ENCODE peak calls at places on chromosomes 7 and 10, in four cellular contexts. One of them, this sample, is unnamed.

GRCh38 chr7:106870983-106871410 is 5.9 kb downstream of the PIK3CG start:
- DNase-seq in right lobe of liver: no peak
- DNase-seq in A549: no peak
- DNase-seq in tibial nerve: no peak
- DNase-seq in this sample: no peak

GRCh38 chr10:69057261-69057950 is 30.5 kb upstream of the SRGN start:
- DNase-seq in tibial nerve: no peak
- DNase-seq in A549: no peak
- DNase-seq in right lobe of liver: peak
- DNase-seq in this sample: no peak

GRCh38 chr7:122429926-122430325 is 125.4 kb upstream of the FEZF1 start:
- DNase-seq in right lobe of liver: no peak
- DNase-seq in tibial nerve: no peak
- DNase-seq in A549: no peak
- DNase-seq in this sample: no peak

GRCh38 chr7:20892776-20893175 is 106.1 kb upstream of the SP8 start:
- DNase-seq in A549: no peak
- DNase-seq in right lobe of liver: no peak
- DNase-seq in tibial nerve: no peak
- DNase-seq in this sample: no peak

GRCh38 chr10:6721480-6721879 is 141.4 kb upstream of the PRKCQ start:
- DNase-seq in right lobe of liver: no peak
- DNase-seq in A549: peak
- DNase-seq in tibial nerve: peak
- DNase-seq in this sample: peak

GRCh38 chr7:78828317-78828716 is 625.1 kb downstream of the MAGI2 start:
- DNase-seq in right lobe of liver: no peak
- DNase-seq in A549: no peak
- DNase-seq in tibial nerve: no peak
- DNase-seq in this sample: no peak

GRCh38 chr7:78140109-78140508 is 341.5 kb downstream of the PHTF2 start:
- DNase-seq in right lobe of liver: no peak
- DNase-seq in tibial nerve: no peak
- DNase-seq in A549: no peak
- DNase-seq in this sample: no peak

GRCh38 chr10:69958232-69958902 is 94.3 kb upstream of the MACROH2A2 start:
- DNase-seq in A549: peak
- DNase-seq in right lobe of liver: no peak
- DNase-seq in tibial nerve: no peak
- DNase-seq in this sample: peak

GRCh38 chr7:42189535-42189934 is 47.5 kb downstream of the GLI3 start:
- DNase-seq in tibial nerve: no peak
- DNase-seq in right lobe of liver: no peak
- DNase-seq in A549: no peak
- DNase-seq in this sample: no peak

GRCh38 chr10:123149568-123150228 is 1.8 kb downstream of the HMX2 start:
- DNase-seq in right lobe of liver: no peak
- DNase-seq in tibial nerve: no peak
- DNase-seq in A549: no peak
- DNase-seq in this sample: no peak

GRCh38 chr10:103287992-103288391 is 11.1 kb downstream of the INA start:
- DNase-seq in A549: no peak
- DNase-seq in tibial nerve: no peak
- DNase-seq in right lobe of liver: peak
- DNase-seq in this sample: no peak

GRCh38 chr10:64271983-64272382 is 750.8 kb downstream of the REEP3 start:
- DNase-seq in A549: no peak
- DNase-seq in right lobe of liver: no peak
- DNase-seq in tibial nerve: no peak
- DNase-seq in this sample: peak

GRCh38 chr10:53580465-53580864 is 807.9 kb upstream of the MBL2 start:
- DNase-seq in A549: no peak
- DNase-seq in right lobe of liver: no peak
- DNase-seq in tibial nerve: no peak
- DNase-seq in this sample: no peak

GRCh38 chr7:22549667-22550513 is 49.9 kb upstream of the STEAP1B start:
- DNase-seq in A549: no peak
- DNase-seq in tibial nerve: no peak
- DNase-seq in right lobe of liver: no peak
- DNase-seq in this sample: no peak

GRCh38 chr7:36115448-36116321 is 37.4 kb upstream of the EEPD1 start:
- DNase-seq in A549: peak
- DNase-seq in right lobe of liver: peak
- DNase-seq in tibial nerve: peak
- DNase-seq in this sample: peak

GRCh38 chr7:51316666-51317581 is at the start of gene COBL:
- DNase-seq in A549: peak
- DNase-seq in right lobe of liver: peak
- DNase-seq in tibial nerve: no peak
- DNase-seq in this sample: no peak

GRCh38 chr10:107631876-107632275 is 467.4 kb upstream of the SORCS1 start:
- DNase-seq in tibial nerve: no peak
- DNase-seq in right lobe of liver: no peak
- DNase-seq in A549: no peak
- DNase-seq in this sample: no peak

GRCh38 chr10:675532-675931 is 13.9 kb downstream of the DIP2C start:
- DNase-seq in A549: no peak
- DNase-seq in right lobe of liver: no peak
- DNase-seq in tibial nerve: no peak
- DNase-seq in this sample: no peak

GRCh38 chr7:74269757-74270277 is 15.6 kb upstream of the RFC2 start:
- DNase-seq in A549: peak
- DNase-seq in tibial nerve: peak
- DNase-seq in right lobe of liver: peak
- DNase-seq in this sample: no peak

GRCh38 chr7:150329331-150330106 is 6.2 kb upstream of the ACTR3C start:
- DNase-seq in A549: no peak
- DNase-seq in tibial nerve: no peak
- DNase-seq in right lobe of liver: peak
- DNase-seq in this sample: no peak

GRCh38 chr10:112490543-112490942 is 43.5 kb downstream of the VTI1A start:
- DNase-seq in tibial nerve: no peak
- DNase-seq in A549: no peak
- DNase-seq in right lobe of liver: no peak
- DNase-seq in this sample: no peak

GRCh38 chr7:101882595-101883564 is 65.5 kb downstream of the CUX1 start:
- DNase-seq in tibial nerve: peak
- DNase-seq in right lobe of liver: peak
- DNase-seq in A549: peak
- DNase-seq in this sample: peak

GRCh38 chr7:158325530-158326381 is 261.9 kb downstream of the PTPRN2 start:
- DNase-seq in A549: no peak
- DNase-seq in tibial nerve: no peak
- DNase-seq in right lobe of liver: peak
- DNase-seq in this sample: no peak

GRCh38 chr10:132066186-132066585 is 440 bp downstream of the JAKMIP3 start:
- DNase-seq in A549: peak
- DNase-seq in right lobe of liver: no peak
- DNase-seq in tibial nerve: no peak
- DNase-seq in this sample: no peak

GRCh38 chr7:80385512-80385911 is 126.4 kb downstream of the GNAT3 start:
- DNase-seq in A549: no peak
- DNase-seq in right lobe of liver: no peak
- DNase-seq in tibial nerve: no peak
- DNase-seq in this sample: no peak

GRCh38 chr7:29013062-29013461 is 54.9 kb upstream of the TRIL start:
- DNase-seq in tibial nerve: no peak
- DNase-seq in right lobe of liver: no peak
- DNase-seq in A549: no peak
- DNase-seq in this sample: no peak
- TF ChIP-seq POLR2A in tibial nerve: no peak
- TF ChIP-seq POLR2A in right lobe of liver: no peak
- TF ChIP-seq POLR2A in A549: no peak
- TF ChIP-seq POLR2A in this sample: no peak

GRCh38 chr7:128311003-128311402 is 32.7 kb downstream of the RBM28 start:
- DNase-seq in tibial nerve: no peak
- DNase-seq in right lobe of liver: no peak
- DNase-seq in A549: no peak
- DNase-seq in this sample: no peak

GRCh38 chr7:128309921-128310320 is 33.8 kb downstream of the RBM28 start:
- DNase-seq in tibial nerve: no peak
- DNase-seq in right lobe of liver: no peak
- DNase-seq in A549: no peak
- DNase-seq in this sample: no peak

GRCh38 chr7:128310499-128310898 is 33.2 kb downstream of the RBM28 start:
- DNase-seq in right lobe of liver: no peak
- DNase-seq in A549: no peak
- DNase-seq in tibial nerve: no peak
- DNase-seq in this sample: no peak

GRCh38 chr7:128307066-128307465 is 36.6 kb downstream of the RBM28 start:
- DNase-seq in tibial nerve: no peak
- DNase-seq in right lobe of liver: no peak
- DNase-seq in A549: no peak
- DNase-seq in this sample: no peak

DNA sequence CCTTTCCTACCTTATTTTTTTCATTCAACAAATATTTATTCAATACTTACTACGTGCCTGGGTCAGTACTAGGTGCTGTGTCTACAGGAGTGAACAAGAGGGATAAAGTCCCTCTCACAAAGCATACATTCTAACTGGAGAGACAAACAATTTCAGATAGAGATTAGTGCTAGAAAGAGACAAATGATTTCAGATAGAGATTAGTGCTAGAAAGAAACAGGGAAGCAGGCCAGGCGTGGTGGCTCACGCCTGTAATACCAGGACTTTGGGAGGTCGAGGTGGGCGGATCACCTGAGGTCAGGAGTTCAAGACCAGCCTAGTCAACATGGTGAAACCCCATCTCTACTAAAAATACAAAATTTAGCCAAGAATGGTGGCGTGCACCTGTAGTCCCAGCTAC is 34.6 kb downstream of the RBM28 start:
- DNase-seq in A549: no peak
- DNase-seq in right lobe of liver: no peak
- DNase-seq in tibial nerve: no peak
- DNase-seq in this sample: no peak
- TF ChIP-seq POLR2A in A549: no peak
- TF ChIP-seq POLR2A in right lobe of liver: no peak
- TF ChIP-seq POLR2A in tibial nerve: no peak
- TF ChIP-seq POLR2A in this sample: no peak

GRCh38 chr10:12448729-12449391 is 99.5 kb downstream of the CAMK1D start:
- DNase-seq in tibial nerve: peak
- DNase-seq in A549: peak
- DNase-seq in right lobe of liver: peak
- DNase-seq in this sample: peak
- TF ChIP-seq POLR2A in tibial nerve: no peak
- TF ChIP-seq POLR2A in A549: no peak
- TF ChIP-seq POLR2A in right lobe of liver: no peak
- TF ChIP-seq POLR2A in this sample: no peak

GRCh38 chr10:114043532-114044250 is at the start of gene ADRB1:
- DNase-seq in A549: peak
- DNase-seq in tibial nerve: peak
- DNase-seq in right lobe of liver: peak
- DNase-seq in this sample: peak
- TF ChIP-seq POLR2A in A549: peak
- TF ChIP-seq POLR2A in tibial nerve: peak
- TF ChIP-seq POLR2A in right lobe of liver: no peak
- TF ChIP-seq POLR2A in this sample: peak